ENCODE peak calls at places on chromosomes 16 and 17, in nine cellular contexts. One of them, this sample, is unnamed. For H3K36me3, the result is how much of the 10 kb centered on the place peaks cover.

GRCh38 chr16:30066882-30067583 is 1.5 kb downstream of the ALDOA start:
- DNase-seq in hepatocyte: no peak
- DNase-seq in PC-3: no peak
- DNase-seq in HepG2: no peak
- DNase-seq in neural progenitor cell: no peak
- DNase-seq in Peyer's patch: no peak
- DNase-seq in psoas muscle: peak
- DNase-seq in esophagus squamous epithelium: no peak
- DNase-seq in WERI-Rb-1: no peak
- DNase-seq in this sample: no peak

GRCh38 chr17:17153709-17154108 is 52.4 kb downstream of the PLD6 start:
- DNase-seq in hepatocyte: no peak
- DNase-seq in PC-3: no peak
- DNase-seq in HepG2: no peak
- DNase-seq in neural progenitor cell: no peak
- DNase-seq in Peyer's patch: no peak
- DNase-seq in psoas muscle: no peak
- DNase-seq in esophagus squamous epithelium: no peak
- DNase-seq in WERI-Rb-1: no peak
- DNase-seq in this sample: no peak

GRCh38 chr17:78378225-78379133 is at the start of gene PGS1:
- DNase-seq in hepatocyte: peak
- DNase-seq in PC-3: peak
- DNase-seq in HepG2: no peak
- DNase-seq in neural progenitor cell: peak
- DNase-seq in Peyer's patch: peak
- DNase-seq in psoas muscle: peak
- DNase-seq in esophagus squamous epithelium: no peak
- DNase-seq in WERI-Rb-1: peak
- DNase-seq in this sample: no peak

GRCh38 chr16:22055881-22056280 is 36.5 kb upstream of the VWA3A start:
- DNase-seq in hepatocyte: no peak
- DNase-seq in PC-3: no peak
- DNase-seq in HepG2: peak
- DNase-seq in neural progenitor cell: peak
- DNase-seq in Peyer's patch: no peak
- DNase-seq in psoas muscle: no peak
- DNase-seq in esophagus squamous epithelium: no peak
- DNase-seq in WERI-Rb-1: peak
- DNase-seq in this sample: no peak

GRCh38 chr16:57998484-57998883 is 2.0 kb downstream of the ZNF319 start:
- DNase-seq in hepatocyte: peak
- DNase-seq in PC-3: peak
- DNase-seq in HepG2: no peak
- DNase-seq in neural progenitor cell: no peak
- DNase-seq in Peyer's patch: peak
- DNase-seq in psoas muscle: no peak
- DNase-seq in esophagus squamous epithelium: no peak
- DNase-seq in WERI-Rb-1: no peak
- DNase-seq in this sample: no peak

GRCh38 chr17:82698974-82699442 is 510 bp upstream of the RAB40B start:
- DNase-seq in hepatocyte: no peak
- DNase-seq in PC-3: no peak
- DNase-seq in HepG2: no peak
- DNase-seq in neural progenitor cell: no peak
- DNase-seq in Peyer's patch: no peak
- DNase-seq in psoas muscle: no peak
- DNase-seq in esophagus squamous epithelium: no peak
- DNase-seq in WERI-Rb-1: no peak
- DNase-seq in this sample: no peak

GRCh38 chr17:49991409-49991808 is 3.6 kb downstream of the DLX3 start:
- DNase-seq in hepatocyte: no peak
- DNase-seq in PC-3: no peak
- DNase-seq in HepG2: no peak
- DNase-seq in neural progenitor cell: no peak
- DNase-seq in Peyer's patch: no peak
- DNase-seq in psoas muscle: no peak
- DNase-seq in esophagus squamous epithelium: no peak
- DNase-seq in WERI-Rb-1: no peak
- DNase-seq in this sample: no peak

GRCh38 chr16:67672306-67672705 is 5.7 kb downstream of the C16orf86 start:
- DNase-seq in hepatocyte: no peak
- DNase-seq in PC-3: no peak
- DNase-seq in HepG2: no peak
- DNase-seq in neural progenitor cell: no peak
- DNase-seq in Peyer's patch: no peak
- DNase-seq in psoas muscle: no peak
- DNase-seq in esophagus squamous epithelium: no peak
- DNase-seq in WERI-Rb-1: no peak
- DNase-seq in this sample: no peak

GRCh38 chr17:33369876-33370275 is 76.8 kb upstream of the ASIC2 start:
- DNase-seq in hepatocyte: no peak
- DNase-seq in PC-3: no peak
- DNase-seq in HepG2: no peak
- DNase-seq in neural progenitor cell: no peak
- DNase-seq in Peyer's patch: no peak
- DNase-seq in psoas muscle: no peak
- DNase-seq in esophagus squamous epithelium: no peak
- DNase-seq in WERI-Rb-1: no peak
- DNase-seq in this sample: no peak

GRCh38 chr17:6048486-6048885 is 21.7 kb upstream of the WSCD1 start:
- DNase-seq in hepatocyte: no peak
- DNase-seq in PC-3: no peak
- DNase-seq in HepG2: no peak
- DNase-seq in neural progenitor cell: no peak
- DNase-seq in Peyer's patch: no peak
- DNase-seq in psoas muscle: no peak
- DNase-seq in esophagus squamous epithelium: no peak
- DNase-seq in WERI-Rb-1: no peak
- DNase-seq in this sample: no peak

GRCh38 chr17:57629470-57629869 is 115.6 kb downstream of the CCDC182 start:
- DNase-seq in hepatocyte: no peak
- DNase-seq in PC-3: no peak
- DNase-seq in HepG2: no peak
- DNase-seq in neural progenitor cell: no peak
- DNase-seq in Peyer's patch: peak
- DNase-seq in psoas muscle: peak
- DNase-seq in esophagus squamous epithelium: no peak
- DNase-seq in WERI-Rb-1: no peak
- DNase-seq in this sample: no peak

GRCh38 chr16:49440156-49441065 is 66.8 kb downstream of the C16orf78 start:
- DNase-seq in hepatocyte: no peak
- DNase-seq in PC-3: no peak
- DNase-seq in HepG2: no peak
- DNase-seq in neural progenitor cell: peak
- DNase-seq in Peyer's patch: no peak
- DNase-seq in psoas muscle: no peak
- DNase-seq in esophagus squamous epithelium: no peak
- DNase-seq in WERI-Rb-1: no peak
- DNase-seq in this sample: no peak
- H3K4me3 ChIP-seq in hepatocyte: no peak
- H3K4me3 ChIP-seq in PC-3: no peak
- H3K4me3 ChIP-seq in HepG2: no peak
- H3K4me3 ChIP-seq in neural progenitor cell: no peak
- H3K4me3 ChIP-seq in Peyer's patch: no peak
- H3K4me3 ChIP-seq in psoas muscle: no peak
- H3K4me3 ChIP-seq in esophagus squamous epithelium: no peak
- H3K4me3 ChIP-seq in WERI-Rb-1: no peak
- H3K4me3 ChIP-seq in this sample: no peak

GRCh38 chr17:58637011-58637570 is 54.8 kb downstream of the TEX14 start:
- DNase-seq in hepatocyte: no peak
- DNase-seq in PC-3: no peak
- DNase-seq in HepG2: no peak
- DNase-seq in neural progenitor cell: no peak
- DNase-seq in Peyer's patch: no peak
- DNase-seq in psoas muscle: no peak
- DNase-seq in esophagus squamous epithelium: no peak
- DNase-seq in WERI-Rb-1: no peak
- DNase-seq in this sample: no peak

GRCh38 chr17:58626905-58627304 is 64.9 kb downstream of the TEX14 start:
- DNase-seq in hepatocyte: no peak
- DNase-seq in PC-3: no peak
- DNase-seq in HepG2: no peak
- DNase-seq in neural progenitor cell: no peak
- DNase-seq in Peyer's patch: no peak
- DNase-seq in psoas muscle: no peak
- DNase-seq in esophagus squamous epithelium: no peak
- DNase-seq in WERI-Rb-1: no peak
- DNase-seq in this sample: no peak

GRCh38 chr17:58632324-58633314 is 59.2 kb downstream of the TEX14 start:
- DNase-seq in hepatocyte: no peak
- DNase-seq in PC-3: no peak
- DNase-seq in HepG2: peak
- DNase-seq in neural progenitor cell: no peak
- DNase-seq in Peyer's patch: no peak
- DNase-seq in psoas muscle: no peak
- DNase-seq in esophagus squamous epithelium: no peak
- DNase-seq in WERI-Rb-1: no peak
- DNase-seq in this sample: no peak

GRCh38 chr17:58630883-58631522 is 60.8 kb downstream of the TEX14 start:
- DNase-seq in hepatocyte: peak
- DNase-seq in PC-3: no peak
- DNase-seq in HepG2: no peak
- DNase-seq in neural progenitor cell: peak
- DNase-seq in Peyer's patch: peak
- DNase-seq in psoas muscle: no peak
- DNase-seq in esophagus squamous epithelium: no peak
- DNase-seq in WERI-Rb-1: peak
- DNase-seq in this sample: no peak

DNA sequence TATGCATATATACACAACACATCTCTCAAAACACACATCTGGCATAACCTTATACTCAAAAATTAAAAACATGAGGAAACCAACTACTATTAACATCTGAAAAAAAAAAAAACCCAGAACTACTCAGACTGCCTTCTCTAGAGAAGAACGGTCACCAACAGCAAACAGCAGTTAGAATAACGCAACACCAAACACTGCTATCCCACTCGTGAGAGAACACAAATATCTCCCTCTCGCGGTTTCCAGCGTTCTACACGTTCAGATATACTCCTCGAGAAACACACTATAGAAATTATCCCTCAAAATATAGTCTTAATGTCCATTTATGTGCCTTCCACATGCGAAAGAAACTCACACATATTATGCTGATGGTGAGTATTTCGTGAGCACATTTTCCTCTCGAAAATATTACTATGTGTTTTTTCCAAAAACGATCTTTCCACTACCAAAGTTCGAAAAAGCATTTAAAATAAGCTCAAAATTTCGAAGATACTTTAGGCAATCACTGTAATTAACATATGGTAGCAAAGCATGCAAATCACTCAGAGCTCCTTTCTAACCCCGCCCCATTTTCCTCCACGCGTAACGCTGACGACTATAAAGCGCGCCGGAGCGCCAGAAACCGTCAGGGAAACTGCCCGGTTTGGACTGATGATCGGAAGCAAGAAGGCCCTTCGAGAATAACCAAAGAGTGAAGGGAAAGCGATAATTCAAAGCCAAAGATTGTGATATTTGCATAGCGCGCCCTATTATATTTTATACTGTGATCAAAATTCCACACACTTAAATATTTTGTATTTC is 60.1 kb downstream of the TEX14 start:
- DNase-seq in hepatocyte: peak
- DNase-seq in PC-3: peak
- DNase-seq in HepG2: peak
- DNase-seq in neural progenitor cell: peak
- DNase-seq in Peyer's patch: peak
- DNase-seq in psoas muscle: peak
- DNase-seq in esophagus squamous epithelium: peak
- DNase-seq in WERI-Rb-1: peak
- DNase-seq in this sample: peak
- TF ChIP-seq CTCF in hepatocyte: peak
- TF ChIP-seq CTCF in PC-3: peak
- TF ChIP-seq CTCF in HepG2: peak
- TF ChIP-seq CTCF in neural progenitor cell: peak
- TF ChIP-seq CTCF in Peyer's patch: peak
- TF ChIP-seq CTCF in psoas muscle: peak
- TF ChIP-seq CTCF in esophagus squamous epithelium: peak
- TF ChIP-seq CTCF in WERI-Rb-1: peak
- TF ChIP-seq CTCF in this sample: peak

DNA sequence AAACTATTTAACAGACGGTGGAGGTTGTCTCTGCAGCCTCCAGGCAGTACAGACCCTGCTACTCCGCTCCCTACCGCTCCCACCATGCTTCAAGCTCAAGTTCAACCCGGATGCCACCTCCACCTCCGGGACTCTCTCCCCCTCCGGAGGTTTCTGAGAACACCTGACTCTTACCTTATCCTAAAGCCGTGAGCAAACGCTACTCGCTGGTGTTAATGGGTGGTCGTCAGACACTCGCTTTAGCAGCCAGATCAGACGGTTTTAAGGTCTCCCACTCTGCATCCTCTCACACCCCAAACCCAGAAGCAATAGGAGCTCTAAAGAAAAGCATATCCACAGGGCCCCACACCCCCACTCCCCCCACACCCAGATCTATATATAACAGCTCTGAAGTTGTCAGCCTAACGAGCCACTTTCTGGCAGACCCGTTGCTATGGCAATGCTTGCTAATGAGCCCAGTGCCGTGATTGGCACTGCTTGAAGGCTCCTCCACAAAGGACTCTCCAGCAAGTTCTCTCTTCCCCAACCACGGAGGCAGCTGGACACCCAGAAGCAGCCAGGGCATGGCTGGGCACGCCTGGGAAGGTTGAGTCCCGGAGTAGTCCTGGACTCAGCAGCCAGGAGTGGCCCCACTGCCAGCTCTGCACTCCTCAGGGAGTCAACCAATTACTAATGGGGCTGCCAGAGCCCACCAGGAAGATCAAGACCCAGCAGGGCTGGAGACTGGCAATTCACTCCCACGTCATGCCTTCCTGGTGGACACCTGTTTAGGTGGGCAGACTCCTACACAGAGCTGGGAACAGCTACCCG is 121.1 kb upstream of the RCVRN start:
- DNase-seq in hepatocyte: no peak
- DNase-seq in PC-3: no peak
- DNase-seq in HepG2: no peak
- DNase-seq in neural progenitor cell: peak
- DNase-seq in Peyer's patch: no peak
- DNase-seq in psoas muscle: no peak
- DNase-seq in esophagus squamous epithelium: no peak
- DNase-seq in WERI-Rb-1: no peak
- DNase-seq in this sample: no peak
- H3K36me3 ChIP-seq in hepatocyte: under half
- H3K36me3 ChIP-seq in PC-3: under half
- H3K36me3 ChIP-seq in HepG2: under half
- H3K36me3 ChIP-seq in neural progenitor cell: under half
- H3K36me3 ChIP-seq in Peyer's patch: under half
- H3K36me3 ChIP-seq in psoas muscle: under half
- H3K36me3 ChIP-seq in esophagus squamous epithelium: under half
- H3K36me3 ChIP-seq in WERI-Rb-1: under half
- H3K36me3 ChIP-seq in this sample: under half

GRCh38 chr17:42286411-42287295 is 1.6 kb upstream of the STAT5A start:
- DNase-seq in hepatocyte: no peak
- DNase-seq in PC-3: no peak
- DNase-seq in HepG2: no peak
- DNase-seq in neural progenitor cell: no peak
- DNase-seq in Peyer's patch: no peak
- DNase-seq in psoas muscle: peak
- DNase-seq in esophagus squamous epithelium: no peak
- DNase-seq in WERI-Rb-1: peak
- DNase-seq in this sample: no peak
- H3K4me3 ChIP-seq in hepatocyte: no peak
- H3K4me3 ChIP-seq in PC-3: no peak
- H3K4me3 ChIP-seq in HepG2: no peak
- H3K4me3 ChIP-seq in neural progenitor cell: no peak
- H3K4me3 ChIP-seq in Peyer's patch: peak
- H3K4me3 ChIP-seq in psoas muscle: peak
- H3K4me3 ChIP-seq in esophagus squamous epithelium: no peak
- H3K4me3 ChIP-seq in WERI-Rb-1: no peak
- H3K4me3 ChIP-seq in this sample: no peak